ENCODE peak calls at places on chromosomes 7 and 10, in seven cellular contexts. One of them, this sample, is unnamed.
A peak's percentile ranks its signal among the peaks of the same experiment; 100 is the strongest.

GRCh38 chr7:155835446-155836215 is 23.4 kb upstream of the SHH start:
- DNase-seq in AG10803: no peak
- DNase-seq in endothelial cell: no peak
- DNase-seq in BJ: no peak
- DNase-seq in NB4: no peak
- DNase-seq in stomach: no peak
- DNase-seq in kidney epithelial cell: no peak
- DNase-seq in this sample: no peak

GRCh38 chr7:143965280-143965679 is 10.6 kb downstream of the OR2F1 start:
- DNase-seq in stomach: no peak
- DNase-seq in endothelial cell: no peak
- DNase-seq in AG10803: no peak
- DNase-seq in BJ: no peak
- DNase-seq in NB4: no peak
- DNase-seq in kidney epithelial cell: no peak
- DNase-seq in this sample: no peak

GRCh38 chr7:101753316-101753715 is 64.1 kb upstream of the CUX1 start:
- DNase-seq in BJ: no peak
- DNase-seq in kidney epithelial cell: no peak
- DNase-seq in endothelial cell: no peak
- DNase-seq in stomach: no peak
- DNase-seq in AG10803: no peak
- DNase-seq in NB4: no peak
- DNase-seq in this sample: no peak

GRCh38 chr7:107643938-107644703 is 16.5 kb upstream of the SLC26A4 start:
- DNase-seq in kidney epithelial cell: no peak
- DNase-seq in BJ: no peak
- DNase-seq in stomach: no peak
- DNase-seq in endothelial cell: no peak
- DNase-seq in AG10803: peak; percentile 51
- DNase-seq in NB4: no peak
- DNase-seq in this sample: no peak

GRCh38 chr10:44827431-44828006 is 83.6 kb upstream of the TMEM72 start:
- DNase-seq in AG10803: no peak
- DNase-seq in BJ: no peak
- DNase-seq in stomach: no peak
- DNase-seq in kidney epithelial cell: no peak
- DNase-seq in endothelial cell: no peak
- DNase-seq in NB4: peak; percentile 14
- DNase-seq in this sample: no peak

GRCh38 chr7:82674319-82674718 is 230.7 kb upstream of the CACNA2D1 start:
- DNase-seq in endothelial cell: no peak
- DNase-seq in NB4: no peak
- DNase-seq in kidney epithelial cell: no peak
- DNase-seq in BJ: no peak
- DNase-seq in stomach: no peak
- DNase-seq in AG10803: no peak
- DNase-seq in this sample: no peak

GRCh38 chr7:74012842-74013249 is 15.1 kb upstream of the ELN start:
- DNase-seq in NB4: no peak
- DNase-seq in endothelial cell: no peak
- DNase-seq in AG10803: no peak
- DNase-seq in kidney epithelial cell: no peak
- DNase-seq in stomach: no peak
- DNase-seq in BJ: no peak
- DNase-seq in this sample: no peak

GRCh38 chr10:92267343-92267742 is 23.5 kb downstream of the CPEB3 start:
- DNase-seq in AG10803: no peak
- DNase-seq in stomach: no peak
- DNase-seq in endothelial cell: no peak
- DNase-seq in BJ: no peak
- DNase-seq in kidney epithelial cell: no peak
- DNase-seq in NB4: no peak
- DNase-seq in this sample: no peak

GRCh38 chr10:12733271-12733670 is 268.2 kb downstream of the CCDC3 start:
- DNase-seq in stomach: no peak
- DNase-seq in BJ: no peak
- DNase-seq in AG10803: no peak
- DNase-seq in kidney epithelial cell: no peak
- DNase-seq in NB4: no peak
- DNase-seq in endothelial cell: no peak
- DNase-seq in this sample: no peak

GRCh38 chr7:51261950-51262795 is 54.4 kb downstream of the COBL start:
- DNase-seq in kidney epithelial cell: no peak
- DNase-seq in AG10803: no peak
- DNase-seq in NB4: no peak
- DNase-seq in stomach: peak; percentile 74
- DNase-seq in BJ: no peak
- DNase-seq in endothelial cell: no peak
- DNase-seq in this sample: no peak

GRCh38 chr7:19305698-19306097 is 160.5 kb upstream of the FERD3L start:
- DNase-seq in kidney epithelial cell: no peak
- DNase-seq in BJ: no peak
- DNase-seq in AG10803: no peak
- DNase-seq in stomach: no peak
- DNase-seq in endothelial cell: no peak
- DNase-seq in NB4: no peak
- DNase-seq in this sample: no peak

GRCh38 chr7:146826338-146826737 is 709.7 kb downstream of the CNTNAP2 start:
- DNase-seq in stomach: no peak
- DNase-seq in AG10803: no peak
- DNase-seq in endothelial cell: no peak
- DNase-seq in NB4: no peak
- DNase-seq in BJ: no peak
- DNase-seq in kidney epithelial cell: no peak
- DNase-seq in this sample: no peak

GRCh38 chr7:139341058-139341775 is at the start of gene FMC1:
- DNase-seq in stomach: peak; percentile 93
- DNase-seq in BJ: peak; percentile 49
- DNase-seq in kidney epithelial cell: peak; percentile 44
- DNase-seq in NB4: peak; percentile 98
- DNase-seq in endothelial cell: peak; percentile 85
- DNase-seq in AG10803: peak; percentile 94
- DNase-seq in this sample: peak; percentile 63
- TF ChIP-seq CTCF in stomach: no peak
- TF ChIP-seq CTCF in BJ: peak; percentile 41
- TF ChIP-seq CTCF in kidney epithelial cell: peak; percentile 37
- TF ChIP-seq CTCF in NB4: peak; percentile 23
- TF ChIP-seq CTCF in endothelial cell: no peak
- TF ChIP-seq CTCF in AG10803: peak; percentile 44
- TF ChIP-seq CTCF in this sample: peak; percentile 43

GRCh38 chr10:47150581-47150980 is 149.4 kb upstream of the GDF10 start:
- DNase-seq in NB4: no peak
- DNase-seq in BJ: no peak
- DNase-seq in kidney epithelial cell: no peak
- DNase-seq in stomach: no peak
- DNase-seq in endothelial cell: no peak
- DNase-seq in AG10803: no peak
- DNase-seq in this sample: no peak

GRCh38 chr10:47151880-47152279 is 148.1 kb upstream of the GDF10 start:
- DNase-seq in BJ: no peak
- DNase-seq in AG10803: no peak
- DNase-seq in endothelial cell: no peak
- DNase-seq in kidney epithelial cell: no peak
- DNase-seq in NB4: no peak
- DNase-seq in stomach: no peak
- DNase-seq in this sample: no peak

GRCh38 chr10:47156873-47157272 is 143.1 kb upstream of the GDF10 start:
- DNase-seq in AG10803: no peak
- DNase-seq in endothelial cell: no peak
- DNase-seq in BJ: no peak
- DNase-seq in NB4: no peak
- DNase-seq in stomach: no peak
- DNase-seq in kidney epithelial cell: no peak
- DNase-seq in this sample: no peak

GRCh38 chr10:47154762-47155161 is 145.2 kb upstream of the GDF10 start:
- DNase-seq in BJ: no peak
- DNase-seq in AG10803: no peak
- DNase-seq in kidney epithelial cell: no peak
- DNase-seq in stomach: no peak
- DNase-seq in NB4: no peak
- DNase-seq in endothelial cell: no peak
- DNase-seq in this sample: no peak

DNA sequence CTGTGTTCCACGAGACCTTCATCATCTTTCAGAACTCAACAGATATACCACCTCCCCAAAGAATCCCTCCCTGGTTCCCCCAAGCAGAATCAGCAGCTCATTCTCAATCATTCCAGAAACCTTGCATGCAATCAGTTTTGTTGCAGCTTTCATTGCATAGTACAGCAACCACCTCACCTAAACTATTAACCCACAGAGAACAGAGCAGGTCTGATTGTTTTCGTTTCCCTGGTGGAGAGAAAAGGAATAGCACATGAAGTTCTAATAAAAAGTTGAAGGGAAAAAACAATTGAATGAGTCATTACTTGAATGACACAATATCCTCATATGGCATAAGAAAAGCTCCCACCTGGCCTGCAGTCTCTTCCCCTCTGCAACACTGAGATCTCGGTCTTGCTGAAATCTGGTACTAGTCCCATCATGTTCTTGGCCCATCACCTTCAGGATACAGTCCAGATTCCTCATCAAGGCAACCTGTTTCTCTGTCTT is 147.1 kb upstream of the GDF10 start:
- DNase-seq in NB4: peak; percentile 75
- DNase-seq in stomach: no peak
- DNase-seq in endothelial cell: no peak
- DNase-seq in AG10803: peak; percentile 16
- DNase-seq in BJ: no peak
- DNase-seq in kidney epithelial cell: no peak
- DNase-seq in this sample: no peak
- TF ChIP-seq CTCF in NB4: peak; percentile 40
- TF ChIP-seq CTCF in stomach: no peak
- TF ChIP-seq CTCF in endothelial cell: peak; percentile 72
- TF ChIP-seq CTCF in AG10803: peak; percentile 45
- TF ChIP-seq CTCF in BJ: peak; percentile 39
- TF ChIP-seq CTCF in kidney epithelial cell: peak; percentile 20
- TF ChIP-seq CTCF in this sample: no peak

DNA sequence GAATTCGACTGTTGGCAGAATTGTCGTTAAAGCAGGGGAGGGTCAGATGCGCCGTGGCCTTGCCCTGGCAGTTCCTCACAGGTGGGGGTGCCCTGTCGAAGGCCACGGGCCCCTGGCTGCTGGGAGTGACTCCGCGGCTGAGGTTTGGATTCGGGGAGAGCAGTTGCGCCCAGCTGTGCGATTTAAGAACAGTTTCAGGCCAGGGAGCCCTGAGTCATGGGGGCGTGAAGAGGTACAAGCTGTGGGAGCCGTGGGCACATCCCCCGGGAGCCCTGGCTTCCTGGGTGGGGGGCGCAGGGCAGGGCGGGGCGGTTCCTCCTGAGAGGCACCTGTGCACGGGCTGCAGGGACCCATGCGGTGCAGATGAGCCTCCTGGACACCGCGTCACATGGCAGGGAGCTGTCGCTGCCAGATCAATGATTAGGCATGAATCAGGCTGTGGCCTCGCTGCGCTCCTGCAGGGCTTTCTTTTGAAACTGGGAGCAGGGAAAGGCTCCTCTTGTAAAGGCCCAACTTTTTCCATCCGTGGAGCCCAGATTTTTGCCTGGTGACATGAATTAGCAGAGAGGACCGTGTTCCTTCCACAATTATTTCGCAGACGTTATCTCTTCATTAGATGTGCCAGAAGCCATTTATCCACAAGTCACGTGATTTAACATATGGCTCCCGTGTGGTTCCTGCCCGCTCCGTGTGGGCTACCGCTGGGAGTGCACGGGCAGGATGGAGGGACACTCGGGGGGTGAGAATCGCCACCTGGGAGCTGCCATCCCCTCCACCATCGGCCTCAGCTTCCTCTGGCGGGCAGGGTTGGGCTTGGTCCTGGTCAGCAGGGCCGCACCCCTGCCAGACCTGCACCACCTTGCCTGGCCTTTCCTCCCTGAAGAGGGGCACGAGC is 918 bp downstream of the PWWP2B start:
- DNase-seq in BJ: no peak
- DNase-seq in AG10803: peak; percentile 56
- DNase-seq in stomach: peak; percentile 68
- DNase-seq in kidney epithelial cell: no peak
- DNase-seq in endothelial cell: no peak
- DNase-seq in NB4: peak; percentile 86
- DNase-seq in this sample: no peak
- TF ChIP-seq CTCF in BJ: no peak
- TF ChIP-seq CTCF in AG10803: no peak
- TF ChIP-seq CTCF in stomach: no peak
- TF ChIP-seq CTCF in kidney epithelial cell: no peak
- TF ChIP-seq CTCF in endothelial cell: no peak
- TF ChIP-seq CTCF in NB4: no peak
- TF ChIP-seq CTCF in this sample: no peak

GRCh38 chr7:158760936-158761335 is 56.3 kb upstream of the NCAPG2 start:
- DNase-seq in kidney epithelial cell: no peak
- DNase-seq in NB4: peak; percentile 32
- DNase-seq in AG10803: no peak
- DNase-seq in endothelial cell: no peak
- DNase-seq in BJ: no peak
- DNase-seq in stomach: no peak
- DNase-seq in this sample: no peak
- TF ChIP-seq CTCF in kidney epithelial cell: no peak
- TF ChIP-seq CTCF in NB4: peak; percentile 10
- TF ChIP-seq CTCF in AG10803: peak; percentile 31
- TF ChIP-seq CTCF in endothelial cell: no peak
- TF ChIP-seq CTCF in BJ: peak; percentile 22
- TF ChIP-seq CTCF in stomach: no peak
- TF ChIP-seq CTCF in this sample: peak; percentile 7